ENCODE peak calls at places on chromosomes 1 and 21, in four cellular contexts. U is MM.1S, G is endothelial cell of umbilical vein, J is neural progenitor cell. R is an unnamed sample.

GRCh38 chr21:34845521-34846213 is 176.9 kb downstream of the CLIC6 start:
- DNase-seq in U (peak), G (peak), J (no peak), R (peak)

GRCh38 chr1:221620437-221621384 is 121.2 kb downstream of the DUSP10 start:
- DNase-seq in U (no peak), G (no peak), J (no peak), R (peak)

GRCh38 chr1:114345930-114346479 is 165.0 kb downstream of the TRIM33 start:
- DNase-seq in U (no peak), G (peak), J (peak), R (no peak)

GRCh38 chr1:222250376-222250775 is 297.5 kb downstream of the HHIPL2 start:
- DNase-seq in U (no peak), G (no peak), J (no peak), R (peak)

GRCh38 chr1:160260436-160261382 is 1.6 kb downstream of the DCAF8 start:
- DNase-seq in U (no peak), G (peak), J (no peak), R (peak)

GRCh38 chr1:151061012-151061401 is 810 bp downstream of the MLLT11 start:
- DNase-seq in U (no peak), G (peak), J (peak), R (peak)

GRCh38 chr1:97192872-97193572 is 471.4 kb downstream of the PTBP2 start:
- DNase-seq in U (no peak), G (peak), J (no peak), R (peak)

GRCh38 chr1:182446033-182446669 is 3.8 kb upstream of the RGSL1 start:
- DNase-seq in U (peak), G (peak), J (peak), R (peak)

GRCh38 chr21:25956993-25957714 is 213.4 kb downstream of the APP start:
- DNase-seq in U (no peak), G (peak), J (no peak), R (peak)

GRCh38 chr1:43835141-43836021 is 98.2 kb upstream of the ARTN start:
- DNase-seq in U (peak), G (peak), J (no peak), R (peak)

GRCh38 chr21:17848228-17848627 is 29.1 kb upstream of the C21orf91 start:
- DNase-seq in U (no peak), G (no peak), J (no peak), R (peak)

GRCh38 chr1:214934035-214934434 is 148.5 kb upstream of the KCNK2 start:
- DNase-seq in U (no peak), G (no peak), J (no peak), R (no peak)

GRCh38 chr1:1318131-1318652 is 6.3 kb downstream of the INTS11 start:
- DNase-seq in U (no peak), G (peak), J (no peak), R (peak)

GRCh38 chr1:213513006-213513405 is 462.0 kb downstream of the RPS6KC1 start:
- DNase-seq in U (no peak), G (no peak), J (no peak), R (no peak)

GRCh38 chr1:939511-940107 is 15.9 kb downstream of the SAMD11 start:
- DNase-seq in U (no peak), G (no peak), J (no peak), R (no peak)

GRCh38 chr1:84174051-84174556 is 30.0 kb downstream of the PRKACB start:
- DNase-seq in U (no peak), G (peak), J (no peak), R (peak)

GRCh38 chr1:58895559-58896135 is 111.8 kb upstream of the JUN start:
- DNase-seq in U (no peak), G (peak), J (no peak), R (no peak)

GRCh38 chr1:202343652-202344349 is 2.1 kb upstream of the UBE2T start:
- DNase-seq in U (peak), G (peak), J (peak), R (no peak)

GRCh38 chr1:93828437-93828756 is 50.6 kb downstream of the DNTTIP2 start:
- DNase-seq in U (no peak), G (no peak), J (no peak), R (no peak)

GRCh38 chr1:69073176-69073575 is 494.5 kb upstream of the LRRC7 start:
- DNase-seq in U (no peak), G (no peak), J (no peak), R (no peak)

GRCh38 chr1:163027610-163028009 is 41.6 kb upstream of the RGS4 start:
- DNase-seq in U (no peak), G (no peak), J (no peak), R (no peak)

GRCh38 chr1:32480761-32481160 is 15.9 kb downstream of the ZBTB8B start:
- DNase-seq in U (no peak), G (no peak), J (no peak), R (no peak)

GRCh38 chr1:151782741-151783140 is 7.6 kb downstream of the TDRKH start:
- DNase-seq in U (no peak), G (no peak), J (no peak), R (no peak)

GRCh38 chr1:216818284-216818683 is 95.1 kb upstream of the ESRRG start:
- DNase-seq in U (no peak), G (no peak), J (no peak), R (no peak)

GRCh38 chr1:7491089-7491817 is 279.8 kb upstream of the VAMP3 start:
- DNase-seq in U (no peak), G (peak), J (no peak), R (peak)

GRCh38 chr1:84687703-84688460 is 2.4 kb downstream of the SSX2IP start:
- DNase-seq in U (no peak), G (no peak), J (no peak), R (peak)

DNA sequence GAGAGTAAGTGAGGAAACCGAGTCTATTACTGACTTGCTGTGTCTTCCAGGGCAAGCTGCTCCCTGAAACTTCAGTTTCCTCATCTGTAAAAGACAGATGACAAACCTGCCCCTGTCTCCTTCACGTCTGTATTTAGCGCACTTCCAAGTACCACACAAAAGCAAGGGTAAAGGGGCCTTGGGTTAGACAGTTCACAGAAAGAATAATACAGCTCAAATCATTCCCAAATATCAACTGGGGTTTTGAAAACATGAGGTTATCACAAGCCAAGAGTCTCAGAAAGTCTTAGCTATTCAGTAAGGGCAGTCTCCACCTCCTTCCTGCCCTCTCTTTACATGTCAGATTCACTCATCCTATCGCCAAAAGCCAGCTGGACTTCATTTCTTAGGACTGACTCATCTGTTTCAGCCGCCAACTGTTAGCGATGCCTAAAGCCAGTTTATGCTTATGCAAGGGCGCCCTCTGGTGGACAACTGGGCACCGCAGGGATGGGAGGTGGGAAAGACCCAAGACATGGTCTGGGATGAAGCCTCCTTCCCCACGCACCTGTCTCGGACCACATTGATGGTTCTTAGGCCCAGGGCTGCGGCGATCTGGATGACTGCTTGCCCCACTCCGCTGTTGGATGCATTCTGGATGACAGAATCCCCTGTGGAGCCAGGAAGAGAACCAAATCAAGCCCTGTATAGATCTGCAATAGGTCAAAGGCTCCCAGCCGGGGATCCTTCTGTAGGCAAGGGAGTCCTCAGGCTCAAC is 21.1 kb upstream of the SRSF4 start:
- DNase-seq in U (peak), G (peak), J (peak), R (peak)
- H3K27ac ChIP-seq in U (peak), G (peak), J (no peak), R (peak)

GRCh38 chr1:224616761-224617409 is 768 bp downstream of the CNIH3 start:
- DNase-seq in U (no peak), G (no peak), J (peak), R (no peak)

GRCh38 chr1:224619209-224619608 is 3.1 kb downstream of the CNIH3 start:
- DNase-seq in U (no peak), G (no peak), J (no peak), R (no peak)

GRCh38 chr1:224615861-224616760 is at the start of gene CNIH3:
- DNase-seq in U (no peak), G (no peak), J (peak), R (peak)

GRCh38 chr1:224620105-224620504 is 4.0 kb downstream of the CNIH3 start:
- DNase-seq in U (no peak), G (no peak), J (no peak), R (no peak)

DNA sequence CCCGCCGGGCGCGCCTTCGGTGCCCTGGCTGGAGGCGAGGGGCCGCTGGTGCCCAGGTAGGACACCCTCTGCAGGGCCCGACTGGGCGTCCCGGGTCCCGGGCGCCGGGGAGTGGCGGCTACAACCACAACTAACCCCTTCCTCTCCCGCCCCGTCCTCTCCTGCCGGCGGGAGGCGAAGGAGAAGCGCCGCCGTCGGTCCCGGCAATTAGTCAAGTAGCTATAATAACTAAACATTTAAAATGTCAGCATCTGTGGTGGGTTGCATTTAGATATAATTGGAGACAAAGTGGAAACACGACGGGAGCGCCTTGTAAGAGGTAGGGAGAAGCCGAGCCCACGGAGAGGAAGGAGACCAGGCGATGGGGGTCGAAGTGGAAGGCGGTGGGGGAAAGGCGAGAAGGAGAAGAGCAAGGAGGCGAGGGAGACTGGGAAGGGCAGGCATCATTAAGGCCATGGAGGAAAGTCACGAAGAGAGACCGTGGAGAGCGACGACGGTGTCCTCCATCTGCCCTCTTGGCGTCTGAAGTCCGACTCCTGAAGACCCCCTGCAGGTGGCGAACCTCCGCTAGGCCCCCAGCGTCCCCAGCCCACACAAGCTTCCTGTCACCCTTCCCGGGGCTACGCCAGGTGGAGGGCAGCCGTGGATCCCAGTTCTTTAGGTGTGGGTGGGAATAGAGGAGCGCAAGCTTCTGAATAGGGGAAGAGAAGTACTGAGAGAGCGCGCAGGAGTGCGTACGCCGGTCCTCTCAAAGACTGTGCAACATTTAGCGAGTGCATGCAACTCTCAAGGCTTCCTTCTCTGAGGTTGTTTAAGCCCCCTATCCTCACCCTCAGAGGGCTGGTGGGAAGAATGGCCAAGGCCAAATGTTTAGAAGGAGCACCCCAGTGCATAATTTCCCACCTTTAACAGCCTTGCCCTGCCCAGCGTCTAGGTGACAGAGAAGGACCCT is 1.6 kb downstream of the CNIH3 start:
- DNase-seq in U (no peak), G (no peak), J (peak), R (no peak)
- TF ChIP-seq EZH2 in U (no peak), G (peak), J (peak), R (peak)

GRCh38 chr1:82225407-82226197 is 424.9 kb downstream of the ADGRL2 start:
- DNase-seq in U (no peak), G (peak), J (no peak), R (peak)
- H3K27ac ChIP-seq in U (no peak), G (no peak), J (no peak), R (no peak)

DNA sequence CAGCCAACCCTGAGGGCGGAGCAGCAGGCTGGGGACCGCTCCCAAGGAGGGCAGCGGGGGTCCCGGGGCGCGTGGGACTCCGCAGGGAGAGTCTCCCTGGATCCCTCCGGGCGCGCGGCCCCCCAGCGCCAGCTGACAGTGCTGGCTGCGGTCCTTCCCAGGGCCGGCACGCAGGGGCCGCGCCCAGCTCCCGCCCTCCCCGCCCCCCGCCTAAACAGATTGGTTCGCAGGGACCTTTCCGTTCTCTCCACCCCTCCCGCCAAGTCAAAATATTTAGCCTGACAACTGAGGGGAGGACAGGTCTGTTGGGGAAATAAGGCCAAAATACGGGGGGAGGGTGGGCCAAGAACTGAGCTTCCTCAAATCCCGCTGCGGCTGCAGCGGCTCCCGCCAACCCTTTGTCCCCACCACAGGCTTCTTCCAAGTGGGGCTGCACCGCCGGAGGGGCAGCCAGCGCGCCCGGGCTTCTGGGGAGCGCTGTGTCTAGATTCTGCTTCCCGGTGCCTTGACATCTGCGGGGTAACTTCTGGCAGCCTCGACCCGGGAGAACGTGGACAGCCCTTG is at the start of gene INSRR:
- DNase-seq in U (no peak), G (no peak), J (peak), R (no peak)
- TF ChIP-seq EZH2 in U (no peak), G (peak), J (peak), R (peak)

DNA sequence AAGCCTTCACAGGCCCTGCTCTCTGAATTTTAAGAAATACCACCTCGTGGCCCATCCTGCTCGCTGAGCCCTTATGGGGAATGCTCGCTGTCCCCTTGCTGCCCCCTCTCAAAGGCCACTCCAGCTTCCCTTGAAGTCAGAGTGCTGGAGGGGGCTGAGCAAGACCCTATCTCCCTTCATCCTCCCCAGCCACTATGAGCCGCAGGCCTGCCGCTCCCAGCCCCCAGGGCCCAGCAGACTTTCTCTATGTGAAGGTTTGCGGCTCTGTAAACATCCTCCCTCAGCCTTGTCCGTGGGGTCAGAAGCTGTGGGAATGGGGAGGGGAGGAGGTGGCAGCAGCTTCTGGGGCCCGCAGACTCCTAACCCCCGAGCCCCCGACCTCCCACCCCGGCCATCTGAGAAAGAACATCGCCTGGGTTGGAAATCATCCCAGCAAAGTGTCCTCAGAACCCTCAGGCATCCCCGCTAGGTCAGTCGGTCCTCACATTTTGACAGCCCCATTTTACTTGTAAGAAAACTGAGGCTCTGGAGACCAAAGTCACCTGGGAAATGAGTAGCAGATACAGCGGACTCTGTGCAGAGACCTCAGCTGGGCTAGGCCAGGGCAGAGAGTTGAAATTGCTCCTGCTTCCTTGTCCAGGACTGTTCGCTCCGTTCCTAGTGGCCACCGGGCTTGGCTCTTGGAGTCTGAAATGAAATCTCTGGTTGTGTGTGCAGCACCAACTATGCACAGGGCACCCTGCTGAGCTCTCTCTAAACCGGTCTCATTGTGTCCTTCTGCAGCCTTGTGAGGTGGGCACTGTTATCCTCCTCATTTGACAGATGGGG is 4.4 kb downstream of the KCNQ4 start:
- DNase-seq in U (no peak), G (no peak), J (no peak), R (no peak)
- H3K27ac ChIP-seq in U (no peak), G (no peak), J (no peak), R (no peak)

DNA sequence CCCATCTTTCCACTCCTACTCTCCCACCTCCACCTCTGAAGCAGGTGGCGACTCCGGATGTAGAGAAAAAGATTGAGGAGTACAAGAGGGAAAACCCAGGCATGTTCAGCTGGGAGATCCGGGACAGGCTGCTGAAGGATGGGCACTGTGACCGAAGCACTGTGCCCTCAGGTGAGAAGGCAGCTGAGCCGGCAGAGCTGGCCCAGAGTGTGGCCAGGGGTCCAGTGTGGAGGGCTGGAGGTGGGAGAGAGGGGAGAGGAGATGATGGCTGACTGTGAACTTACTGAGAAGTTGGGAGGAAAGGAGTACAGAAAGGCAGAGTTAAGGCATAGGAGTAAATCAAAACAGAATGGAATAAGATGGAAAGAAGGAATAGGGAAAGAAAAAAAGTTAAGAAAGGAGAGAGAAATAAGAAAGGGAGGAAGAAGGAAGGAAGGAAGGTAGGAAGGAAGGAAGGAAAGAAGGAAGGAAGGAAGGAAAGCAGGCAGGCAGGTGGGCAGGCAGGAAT is 4.5 kb downstream of the PAX7 start:
- DNase-seq in U (no peak), G (no peak), J (no peak), R (no peak)
- TF ChIP-seq EZH2 in U (no peak), G (peak), J (no peak), R (no peak)

GRCh38 chr1:230124187-230125128 is 57.4 kb downstream of the GALNT2 start:
- DNase-seq in U (peak), G (no peak), J (no peak), R (peak)
- H3K27ac ChIP-seq in U (peak), G (no peak), J (no peak), R (peak)

GRCh38 chr1:3068400-3069361 is at the start of gene PRDM16:
- DNase-seq in U (no peak), G (no peak), J (peak), R (peak)
- TF ChIP-seq EZH2 in U (no peak), G (peak), J (peak), R (peak)

R was measured in astrocyte.